ENCODE peak calls at places on chromosome 3, in eight cellular contexts. M, B, V, X, R, T, C and P are unnamed samples.

GRCh38 chr3:39189648-39190269 is 2.6 kb downstream of the XIRP1 start:
- DNase-seq in B (peak; percentile 25), X (peak; percentile 66), C (no peak), M (peak; percentile 56), T (no peak), R (no peak), V (peak; percentile 80), P (peak; percentile 37)

GRCh38 chr3:132800958-132801357 is 78.7 kb upstream of the NPHP3 start:
- DNase-seq in T (no peak), X (no peak), R (no peak), B (no peak), M (no peak), V (no peak), C (no peak), P (no peak)

GRCh38 chr3:170077406-170077805 is 39.6 kb downstream of the GPR160 start:
- DNase-seq in B (no peak), V (peak; percentile 64), R (no peak), X (no peak), M (no peak), C (no peak), T (no peak), P (no peak)

GRCh38 chr3:128173849-128174248 is 20.6 kb downstream of the EEFSEC start:
- DNase-seq in V (no peak), M (no peak), X (no peak), B (no peak), R (no peak), T (no peak), C (no peak), P (no peak)

GRCh38 chr3:172953576-172953975 is 187.5 kb downstream of the SPATA16 start:
- DNase-seq in R (no peak), X (no peak), M (no peak), V (no peak), C (no peak), T (no peak), B (no peak), P (no peak)

GRCh38 chr3:46998121-46998851 is 18.8 kb downstream of the NBEAL2 start:
- DNase-seq in R (peak; percentile 82), M (peak; percentile 62), C (no peak), T (no peak), X (no peak), B (peak; percentile 44), V (peak; percentile 77), P (no peak)

GRCh38 chr3:194395767-194396527 is 3.1 kb downstream of the GP5 start:
- DNase-seq in T (no peak), X (peak; percentile 29), V (no peak), C (no peak), B (no peak), M (peak; percentile 70), R (peak; percentile 66), P (no peak)

GRCh38 chr3:115386347-115386746 is 237.0 kb upstream of the GAP43 start:
- DNase-seq in M (no peak), T (no peak), R (no peak), C (no peak), B (no peak), X (no peak), V (no peak), P (no peak)

GRCh38 chr3:172622916-172623700 is 87.8 kb downstream of the NCEH1 start:
- DNase-seq in C (no peak), V (peak; percentile 29), R (peak; percentile 39), X (peak; percentile 35), B (no peak), M (peak; percentile 40), T (no peak), P (no peak)

GRCh38 chr3:39748002-39748401 is 61.4 kb upstream of the MYRIP start:
- DNase-seq in V (no peak), M (no peak), R (no peak), C (no peak), B (no peak), X (no peak), T (no peak), P (no peak)

DNA sequence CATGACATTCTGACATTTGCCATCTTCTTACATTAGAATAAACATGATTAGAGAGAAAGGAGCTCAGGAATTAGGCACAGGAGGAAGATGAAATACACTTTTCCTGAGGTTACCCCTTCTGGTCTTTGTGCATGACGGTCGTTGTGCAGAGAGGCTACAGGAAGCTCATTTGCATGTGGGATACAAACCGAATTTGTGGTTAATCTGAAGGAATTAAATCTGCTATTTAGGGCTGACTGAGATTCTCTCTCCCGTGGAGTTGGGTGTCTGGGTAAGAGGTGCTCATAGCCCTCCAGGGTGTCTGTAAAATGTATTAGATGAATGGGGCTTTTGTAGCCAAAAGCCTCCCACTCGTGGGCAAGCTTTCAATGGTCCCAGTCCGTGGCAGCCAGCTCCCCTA is 26.9 kb upstream of the VPS8 start:
- DNase-seq in R (no peak), X (no peak), V (no peak), B (no peak), T (no peak), C (no peak), M (no peak), P (no peak)
- H3K27ac ChIP-seq in R (no peak overlapping the region), X (no peak overlapping the region), V (no peak overlapping the region), B (no peak overlapping the region), T (no peak overlapping the region), C (no peak overlapping the region), M (no peak overlapping the region), P (no peak overlapping the region)

GRCh38 chr3:119657887-119658702 is 2.3 kb downstream of the POPDC2 start:
- DNase-seq in R (no peak), T (no peak), X (no peak), B (no peak), C (no peak), M (no peak), V (no peak), P (no peak)
- H3K27ac ChIP-seq in R (no peak overlapping the region), T (no peak overlapping the region), X (no peak overlapping the region), B (no peak overlapping the region), C (no peak overlapping the region), M (no peak overlapping the region), V (no peak overlapping the region), P (no peak overlapping the region)

DNA sequence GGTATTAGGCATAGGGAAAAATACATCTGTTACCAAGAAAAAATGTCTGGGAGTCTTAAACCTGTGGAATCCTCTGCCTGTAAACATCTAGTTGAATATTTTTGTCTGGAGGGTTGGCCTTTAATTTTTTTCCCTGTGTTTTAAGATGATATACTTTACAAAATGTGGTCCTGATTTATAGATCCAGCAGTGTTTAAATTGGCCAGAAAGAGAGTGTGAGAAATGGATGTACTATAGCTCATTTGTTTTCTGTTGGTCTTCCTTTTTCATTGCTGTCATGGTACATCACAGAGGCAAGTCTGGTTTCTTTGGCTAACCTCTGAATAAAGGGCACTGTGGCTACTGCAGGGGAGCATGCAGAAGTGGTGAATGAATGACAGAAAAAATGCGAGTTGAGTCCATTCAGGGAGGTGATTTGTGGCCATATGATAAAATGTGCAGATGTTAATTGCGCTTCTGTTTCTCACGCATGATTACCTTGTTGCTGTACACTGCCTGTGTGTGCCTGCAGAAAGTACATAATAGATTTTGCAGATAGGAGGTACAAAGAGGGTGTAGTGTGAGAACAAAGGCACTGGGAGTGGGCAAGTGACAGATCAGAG is 150.0 kb downstream of the NFKBIZ start:
- DNase-seq in M (no peak), T (no peak), B (no peak), V (no peak), R (no peak), X (no peak), C (no peak), P (no peak)
- H3K27ac ChIP-seq in M (no peak overlapping the region), T (no peak overlapping the region), B (no peak overlapping the region), V (no peak overlapping the region), R (no peak overlapping the region), X (peak overlapping the region; percentile 65), C (no peak overlapping the region), P (no peak overlapping the region)

DNA sequence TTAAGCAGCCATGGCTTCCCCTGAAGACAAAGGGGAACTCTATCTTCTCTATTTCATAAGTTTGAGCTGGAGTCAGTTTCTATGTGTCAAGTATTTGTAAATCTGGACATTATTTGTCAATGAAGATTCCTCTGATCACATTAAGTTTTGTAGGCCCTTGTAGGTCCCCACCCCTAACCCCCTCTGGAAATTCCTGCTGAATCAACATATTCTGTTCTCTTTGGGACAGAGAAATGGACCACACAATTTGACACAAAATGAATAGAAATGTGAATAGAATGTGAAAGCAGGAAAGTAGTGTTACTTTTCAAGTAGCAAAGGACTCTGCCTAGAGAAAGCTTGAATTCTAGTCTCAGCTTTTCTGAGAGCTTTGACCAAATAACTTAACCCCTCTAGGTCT is 47.8 kb downstream of the TIPARP start:
- DNase-seq in X (no peak), B (no peak), C (no peak), V (no peak), R (no peak), T (no peak), M (no peak), P (no peak)
- H3K27ac ChIP-seq in X (no peak overlapping the region), B (no peak overlapping the region), C (no peak overlapping the region), V (no peak overlapping the region), R (no peak overlapping the region), T (no peak overlapping the region), M (no peak overlapping the region), P (no peak overlapping the region)

DNA sequence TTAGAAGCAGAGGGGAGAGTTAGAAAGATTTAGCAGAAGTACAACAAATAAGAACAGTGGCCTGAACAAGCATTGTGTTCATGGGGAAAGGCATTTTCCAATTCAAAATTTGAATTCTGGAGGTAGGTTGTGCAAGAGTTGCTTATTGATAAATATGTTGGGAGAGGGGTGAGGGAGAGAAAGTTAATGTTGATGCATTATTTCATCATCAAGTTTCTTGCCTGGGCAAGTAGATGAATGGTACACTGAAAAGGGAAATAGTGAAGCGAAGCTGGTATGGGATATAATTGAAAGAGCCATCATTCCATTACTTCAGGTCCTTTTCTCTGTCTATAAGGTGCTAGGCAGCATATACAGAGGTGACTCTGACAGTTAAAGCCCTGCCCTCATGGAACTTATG is 288.9 kb upstream of the GBE1 start:
- DNase-seq in B (no peak), V (no peak), T (no peak), C (no peak), X (no peak), M (no peak), R (no peak), P (no peak)
- H3K27ac ChIP-seq in B (no peak overlapping the region), V (no peak overlapping the region), T (no peak overlapping the region), C (no peak overlapping the region), X (no peak overlapping the region), M (no peak overlapping the region), R (no peak overlapping the region), P (no peak overlapping the region)

GRCh38 chr3:36918050-36918449 is 26.8 kb downstream of the TRANK1 start:
- DNase-seq in R (no peak), B (no peak), V (peak; percentile 59), X (no peak), M (no peak), T (no peak), C (no peak), P (no peak)
- H3K27ac ChIP-seq in R (no peak overlapping the region), B (no peak overlapping the region), V (peak overlapping the region; percentile 73), X (no peak overlapping the region), M (no peak overlapping the region), T (no peak overlapping the region), C (no peak overlapping the region), P (no peak overlapping the region)

DNA sequence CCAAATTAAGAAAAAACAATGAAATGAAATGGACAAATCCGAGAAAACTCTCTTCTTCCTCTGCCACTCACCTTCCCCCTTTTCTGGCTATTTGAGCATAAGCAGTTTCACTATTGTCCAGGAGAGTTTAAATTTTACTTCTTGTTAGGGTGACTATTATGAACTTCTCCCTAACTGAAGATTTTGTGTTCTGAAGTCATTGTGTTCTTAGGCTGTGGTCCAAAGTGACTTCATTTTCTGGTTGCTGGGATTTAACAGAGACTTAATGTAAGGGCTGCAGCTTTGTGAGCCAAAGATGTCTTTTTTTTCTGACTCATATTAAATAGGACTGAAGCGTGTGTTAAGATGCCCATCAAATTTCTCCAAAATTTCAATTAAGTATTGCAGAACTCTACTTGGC is 46.5 kb upstream of the FSTL1 start:
- DNase-seq in B (no peak), R (no peak), V (no peak), M (no peak), C (no peak), X (no peak), T (no peak), P (no peak)
- H3K27ac ChIP-seq in B (no peak overlapping the region), R (no peak overlapping the region), V (no peak overlapping the region), M (no peak overlapping the region), C (no peak overlapping the region), X (peak overlapping the region; percentile 23), T (peak overlapping the region; percentile 45), P (no peak overlapping the region)

GRCh38 chr3:149586871-149587270 is 71.0 kb downstream of the WWTR1 start:
- DNase-seq in M (no peak), B (no peak), V (no peak), R (no peak), C (no peak), X (no peak), T (no peak), P (no peak)
- H3K27ac ChIP-seq in M (no peak overlapping the region), B (no peak overlapping the region), V (no peak overlapping the region), R (no peak overlapping the region), C (no peak overlapping the region), X (peak overlapping the region; percentile 50), T (peak overlapping the region; percentile 51), P (no peak overlapping the region)